ENCODE peak calls at places on chromosomes 11 and 22, in five cellular contexts. Y, P, B, Z and V are unnamed samples.

GRCh38 chr22:29272624-29273023 is 4.6 kb downstream of the EWSR1 start:
- DNase-seq in P (no peak), Z (no peak), Y (no peak), B (no peak), V (no peak)

GRCh38 chr11:62324738-62325556 is 12.3 kb upstream of the ASRGL1 start:
- DNase-seq in B (no peak), P (peak; percentile 85), Z (no peak), Y (peak; percentile 70), V (peak; percentile 8)

GRCh38 chr11:30683176-30683575 is 97.0 kb upstream of the MPPED2 start:
- DNase-seq in P (no peak), B (no peak), Y (peak; percentile 36), Z (no peak), V (no peak)

GRCh38 chr22:45430871-45431270 is 17.4 kb downstream of the RIBC2 start:
- DNase-seq in Y (no peak), P (peak; percentile 60), B (no peak), Z (no peak), V (no peak)

GRCh38 chr11:124194696-124195418 is 11.7 kb downstream of the OR10D3 start:
- DNase-seq in Z (peak; percentile 32), B (no peak), P (no peak), Y (peak; percentile 75), V (peak; percentile 38)

GRCh38 chr11:38481391-38481790 is 1883.4 kb upstream of the RAG2 start:
- DNase-seq in P (no peak), Y (no peak), Z (no peak), B (no peak), V (no peak)

GRCh38 chr11:101840720-101841119 is 74.1 kb upstream of the CEP126 start:
- DNase-seq in Y (no peak), Z (no peak), B (no peak), P (no peak), V (no peak)

GRCh38 chr22:42978453-42979103 is 36.4 kb downstream of the PACSIN2 start:
- DNase-seq in B (no peak), Y (no peak), P (no peak), Z (no peak), V (no peak)

GRCh38 chr22:25833676-25834075 is 91.7 kb downstream of the MYO18B start:
- DNase-seq in Y (no peak), P (no peak), B (no peak), Z (no peak), V (no peak)

GRCh38 chr11:3222941-3223905 is 4.6 kb upstream of the MRGPRG start:
- DNase-seq in P (no peak), Y (no peak), B (no peak), Z (no peak), V (no peak)

GRCh38 chr22:27999876-28000275 is 80.8 kb upstream of the PITPNB start:
- DNase-seq in Y (no peak), P (no peak), B (no peak), Z (no peak), V (no peak)

GRCh38 chr11:26827567-26828037 is 105.7 kb upstream of the SLC5A12 start:
- DNase-seq in Z (no peak), P (no peak), Y (peak; percentile 86), B (no peak), V (no peak)

GRCh38 chr22:29755889-29756288 is 10.9 kb downstream of the ZMAT5 start:
- DNase-seq in Y (no peak), P (no peak), B (no peak), Z (no peak), V (no peak)

GRCh38 chr22:49019737-49020136 is 807.9 kb downstream of the BRD1 start:
- DNase-seq in P (no peak), Y (no peak), B (no peak), Z (no peak), V (no peak)

GRCh38 chr11:72573380-72573949 is 100.8 kb downstream of the PDE2A start:
- DNase-seq in B (no peak), Y (peak; percentile 37), P (peak; percentile 36), Z (no peak), V (no peak)

GRCh38 chr22:47332246-47332980 is 570.0 kb downstream of the TBC1D22A start:
- DNase-seq in P (no peak), Y (no peak), B (no peak), Z (no peak), V (no peak)

GRCh38 chr11:1043563-1044096 is 7.1 kb upstream of the MUC6 start:
- DNase-seq in Y (no peak), B (peak; percentile 7), P (peak; percentile 39), Z (no peak), V (no peak)

GRCh38 chr22:38327805-38328204 is 10.6 kb upstream of the CSNK1E start:
- DNase-seq in B (no peak), Y (no peak), P (no peak), Z (no peak), V (peak; percentile 69)

GRCh38 chr11:66221012-66221411 is 47.4 kb upstream of the RAB1B start:
- DNase-seq in Y (no peak), Z (no peak), B (no peak), P (no peak), V (no peak)

GRCh38 chr11:90556612-90557011 is 333.8 kb upstream of the CHORDC1 start:
- DNase-seq in P (no peak), B (no peak), Z (no peak), Y (no peak), V (no peak)

GRCh38 chr22:49303781-49304461 is 523.8 kb downstream of the BRD1 start:
- DNase-seq in P (peak; percentile 65), Z (no peak), Y (no peak), B (peak; percentile 8), V (no peak)

GRCh38 chr11:110772863-110773262 is 60.6 kb upstream of the ARHGAP20 start:
- DNase-seq in P (no peak), Z (no peak), Y (no peak), B (no peak), V (no peak)

GRCh38 chr11:116773203-116774112 is 671 bp upstream of the BUD13 start:
- DNase-seq in Z (no peak), Y (peak; percentile 49), P (no peak), B (no peak), V (no peak)

GRCh38 chr11:65558785-65559509 is 788 bp upstream of the LTBP3 start:
- DNase-seq in B (peak; percentile 78), P (no peak), Z (no peak), Y (no peak), V (no peak)

GRCh38 chr11:68684385-68685356 is at the start of gene GAL:
- DNase-seq in B (no peak), Y (no peak), Z (no peak), P (peak; percentile 69), V (no peak)

GRCh38 chr11:100403817-100404216 is 283.3 kb upstream of the ARHGAP42 start:
- DNase-seq in Z (peak; percentile 52), Y (peak; percentile 87), P (no peak), B (no peak), V (peak; percentile 39)

GRCh38 chr22:47030143-47030641 is 267.7 kb downstream of the TBC1D22A start:
- DNase-seq in Z (no peak), Y (no peak), P (no peak), B (no peak), V (no peak)

GRCh38 chr11:66970808-66971442 is 4.2 kb upstream of the C11orf86 start:
- DNase-seq in Y (peak; percentile 100), Z (peak; percentile 99), B (peak; percentile 47), P (no peak), V (peak; percentile 96)

GRCh38 chr22:43431821-43432554 is 20.2 kb downstream of the MPPED1 start:
- DNase-seq in B (no peak), Y (no peak), Z (no peak), P (no peak), V (no peak)

GRCh38 chr11:2530855-2531200 is 86.0 kb downstream of the KCNQ1 start:
- DNase-seq in Y (no peak), Z (no peak), P (peak; percentile 69), B (peak; percentile 7), V (no peak)

GRCh38 chr22:36870250-36870649 is 9.4 kb downstream of the NCF4 start:
- DNase-seq in Z (no peak), P (no peak), B (no peak), Y (no peak), V (no peak)

GRCh38 chr11:116993599-116993998 is 104.6 kb downstream of the SIK3 start:
- DNase-seq in Y (no peak), B (no peak), P (no peak), Z (no peak), V (no peak)

GRCh38 chr22:43440556-43440955 is 28.7 kb downstream of the MPPED1 start:
- DNase-seq in P (peak; percentile 60), Z (no peak), B (no peak), Y (no peak), V (no peak)